ENCODE peak calls at places on chromosome 22, in nine cellular contexts. X, Y, Q, S, R, V, U, D and L are unnamed samples.

GRCh38 chr22:20584872-20585639 is 77.6 kb downstream of the MED15 start:
- DNase-seq in X (no peak), Y (no peak), Q (no peak), S (no peak), R (peak; percentile 16), V (no peak), U (no peak), D (no peak), L (no peak)

GRCh38 chr22:24162377-24162927 is 18.8 kb upstream of the SUSD2 start:
- DNase-seq in X (no peak), Y (no peak), Q (no peak), S (no peak), R (no peak), V (no peak), U (no peak), D (no peak), L (no peak)

GRCh38 chr22:17969732-17970131 is 54.6 kb downstream of the MICAL3 start:
- DNase-seq in X (peak; percentile 96), Y (no peak), Q (peak; percentile 21), S (peak; percentile 31), R (no peak), V (no peak), U (no peak), D (peak; percentile 78), L (no peak)

GRCh38 chr22:36329217-36330078 is 58.3 kb downstream of the MYH9 start:
- DNase-seq in X (peak; percentile 97), Y (peak; percentile 88), Q (peak; percentile 78), S (no peak), R (peak; percentile 81), V (peak; percentile 99), U (peak; percentile 91), D (peak; percentile 99), L (no peak)

GRCh38 chr22:49048591-49048990 is 779.1 kb downstream of the BRD1 start:
- DNase-seq in X (no peak), Y (no peak), Q (no peak), S (no peak), R (no peak), V (no peak), U (no peak), D (no peak), L (peak; percentile 44)

GRCh38 chr22:31334329-31334728 is 11.8 kb downstream of the PATZ1 start:
- DNase-seq in X (no peak), Y (no peak), Q (no peak), S (no peak), R (no peak), V (no peak), U (no peak), D (no peak), L (no peak)

GRCh38 chr22:47082505-47082904 is 320.1 kb downstream of the TBC1D22A start:
- DNase-seq in X (no peak), Y (no peak), Q (no peak), S (no peak), R (no peak), V (no peak), U (peak; percentile 9), D (peak; percentile 22), L (no peak)

GRCh38 chr22:49524362-49524761 is 303.3 kb downstream of the BRD1 start:
- DNase-seq in X (no peak), Y (no peak), Q (no peak), S (no peak), R (no peak), V (no peak), U (no peak), D (no peak), L (no peak)

DNA sequence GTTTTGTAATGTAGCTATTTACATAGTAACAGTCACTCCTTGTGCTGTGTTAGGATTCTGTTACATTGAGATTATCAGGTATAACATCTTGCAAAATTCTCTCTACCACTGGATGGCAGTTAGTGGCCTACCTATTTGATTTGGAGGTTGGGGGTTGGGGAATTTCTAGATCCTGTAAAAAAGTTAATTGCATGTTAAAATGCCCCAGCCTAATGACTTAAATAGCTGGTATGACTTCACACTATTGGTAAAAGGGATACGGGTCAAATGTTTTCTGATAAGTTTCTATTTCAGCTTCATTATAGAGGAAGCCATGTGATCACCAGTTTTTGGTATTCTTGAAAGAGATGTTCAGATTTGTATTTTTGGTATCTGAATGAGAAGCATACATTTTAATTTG is 2.8 kb downstream of the GRK3 start:
- DNase-seq in X (no peak), Y (no peak), Q (no peak), S (no peak), R (no peak), V (no peak), U (no peak), D (peak; percentile 25), L (no peak)
- H3K4me3 ChIP-seq in X (no peak overlapping the region), Y (no peak overlapping the region), Q (no peak overlapping the region), S (no peak overlapping the region), R (no peak overlapping the region), V (no peak overlapping the region), U (no peak overlapping the region), D (no peak overlapping the region), L (peak overlapping the region; percentile 13)

GRCh38 chr22:27717094-27717493 is 84.5 kb downstream of the MN1 start:
- DNase-seq in X (no peak), Y (no peak), Q (no peak), S (no peak), R (no peak), V (no peak), U (no peak), D (no peak), L (no peak)

GRCh38 chr22:27714076-27714475 is 87.5 kb downstream of the MN1 start:
- DNase-seq in X (no peak), Y (no peak), Q (no peak), S (no peak), R (no peak), V (no peak), U (no peak), D (no peak), L (no peak)

GRCh38 chr22:27711756-27712155 is 89.8 kb downstream of the MN1 start:
- DNase-seq in X (no peak), Y (no peak), Q (no peak), S (no peak), R (no peak), V (no peak), U (no peak), D (no peak), L (no peak)

GRCh38 chr22:27716074-27716473 is 85.5 kb downstream of the MN1 start:
- DNase-seq in X (no peak), Y (no peak), Q (no peak), S (no peak), R (no peak), V (no peak), U (no peak), D (no peak), L (no peak)

GRCh38 chr22:27715078-27715477 is 86.5 kb downstream of the MN1 start:
- DNase-seq in X (no peak), Y (no peak), Q (no peak), S (peak; percentile 59), R (no peak), V (no peak), U (no peak), D (no peak), L (peak; percentile 36)
- TF ChIP-seq CTCF in X (no peak), Y (no peak), Q (no peak), S (peak; percentile 53), R (no peak), V (peak; percentile 49), U (no peak), D (peak; percentile 10), L (peak; percentile 39)

DNA sequence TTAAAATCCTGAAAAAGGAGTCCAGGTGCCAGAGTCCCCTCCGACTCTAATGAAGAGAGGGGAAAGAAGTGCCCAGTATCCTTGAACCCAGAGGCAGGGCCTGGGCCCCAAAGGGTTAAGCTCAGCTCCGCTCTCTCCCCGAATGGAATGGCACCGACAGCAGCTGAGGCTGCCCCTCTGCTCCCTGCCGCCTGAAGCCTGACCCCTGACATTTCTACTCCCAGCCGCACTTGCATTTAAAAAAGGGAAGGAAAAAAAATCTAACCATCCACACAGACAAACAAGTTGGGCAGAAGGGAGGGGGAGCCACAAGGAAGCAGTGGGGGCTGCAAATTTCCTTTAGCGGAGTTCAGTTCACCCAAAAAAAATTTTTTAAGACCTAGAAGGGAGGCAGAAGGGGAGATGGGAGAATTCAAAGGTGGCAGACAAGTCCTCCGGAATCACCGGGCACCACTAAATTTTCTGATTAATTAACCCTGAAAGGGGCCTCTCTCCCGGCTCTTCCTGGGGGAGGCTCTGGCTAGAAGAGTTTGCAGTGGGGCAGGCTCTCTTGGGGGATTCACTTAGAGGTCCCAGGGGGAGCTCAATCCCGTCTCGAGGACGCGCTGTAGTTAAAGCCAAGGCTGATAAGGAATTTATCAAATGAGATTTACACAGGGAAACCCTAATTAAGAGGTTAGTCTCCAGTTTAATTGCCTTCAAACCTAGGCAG is 25.7 kb downstream of the MN1 start:
- DNase-seq in X (no peak), Y (no peak), Q (no peak), S (peak; percentile 11), R (no peak), V (no peak), U (no peak), D (no peak), L (no peak)
- H3K4me3 ChIP-seq in X (no peak overlapping the region), Y (no peak overlapping the region), Q (peak overlapping the region; percentile 37), S (peak overlapping the region; percentile 40), R (no peak overlapping the region), V (no peak overlapping the region), U (no peak overlapping the region), D (no peak overlapping the region), L (no peak overlapping the region)

GRCh38 chr22:39595622-39596182 is 25.1 kb downstream of the CACNA1I start:
- DNase-seq in X (no peak), Y (no peak), Q (no peak), S (no peak), R (no peak), V (no peak), U (no peak), D (no peak), L (no peak)
- TF ChIP-seq CTCF in X (no peak), Y (no peak), Q (no peak), S (no peak), R (no peak), V (no peak), U (no peak), D (no peak), L (no peak)

GRCh38 chr22:35269630-35270029 is 12.3 kb downstream of the HMGXB4 start:
- DNase-seq in X (no peak), Y (no peak), Q (no peak), S (no peak), R (no peak), V (no peak), U (no peak), D (no peak), L (no peak)

GRCh38 chr22:35276019-35276418 is 18.7 kb downstream of the HMGXB4 start:
- DNase-seq in X (no peak), Y (no peak), Q (no peak), S (no peak), R (no peak), V (no peak), U (no peak), D (no peak), L (no peak)

GRCh38 chr22:35275580-35275979 is 18.3 kb downstream of the HMGXB4 start:
- DNase-seq in X (peak; percentile 26), Y (no peak), Q (no peak), S (no peak), R (no peak), V (no peak), U (no peak), D (peak; percentile 68), L (no peak)

GRCh38 chr22:35274154-35274871 is 17.0 kb downstream of the HMGXB4 start:
- DNase-seq in X (no peak), Y (no peak), Q (no peak), S (no peak), R (no peak), V (no peak), U (no peak), D (no peak), L (no peak)
- H3K4me3 ChIP-seq in X (no peak overlapping the region), Y (no peak overlapping the region), Q (no peak overlapping the region), S (no peak overlapping the region), R (no peak overlapping the region), V (no peak overlapping the region), U (no peak overlapping the region), D (no peak overlapping the region), L (no peak overlapping the region)